ENCODE peak calls at places on chromosomes 4 and X, in five cellular contexts. D, R, Z, H and S are unnamed samples.

GRCh38 chr4:69910016-69910782 is 20.7 kb upstream of the CSN1S1 start:
- DNase-seq in D (no peak), Z (no peak), R (no peak), H (no peak), S (no peak)

GRCh38 chr4:94532016-94532789 is 80.5 kb downstream of the PDLIM5 start:
- DNase-seq in H (no peak), Z (no peak), D (peak), R (no peak), S (no peak)

GRCh38 chrX:111634823-111635410 is 46.1 kb upstream of the ALG13 start:
- DNase-seq in R (no peak), H (no peak), D (no peak), Z (no peak), S (no peak)

GRCh38 chr4:94304365-94304971 is 38.2 kb downstream of the HPGDS start:
- DNase-seq in H (no peak), R (no peak), D (peak), Z (no peak), S (no peak)

GRCh38 chrX:115378471-115378870 is 89.0 kb downstream of the LUZP4 start:
- DNase-seq in Z (no peak), D (no peak), R (no peak), H (no peak), S (no peak)

GRCh38 chr4:55172694-55173287 is 47.4 kb upstream of the KDR start:
- DNase-seq in D (no peak), Z (no peak), H (no peak), R (no peak), S (peak)

GRCh38 chrX:134782796-134783195 is 124.5 kb upstream of the PLAC1 start:
- DNase-seq in Z (no peak), D (no peak), R (no peak), H (no peak), S (no peak)

GRCh38 chr4:90142091-90142490 is 14.9 kb downstream of the CCSER1 start:
- DNase-seq in H (no peak), R (no peak), D (no peak), Z (no peak), S (no peak)

GRCh38 chr4:3461515-3462291 is 1.4 kb upstream of the DOK7 start:
- DNase-seq in D (no peak), H (peak), Z (peak), R (no peak), S (peak)

GRCh38 chr4:76562161-76562560 is 127.1 kb downstream of the SHROOM3 start:
- DNase-seq in R (no peak), H (no peak), D (no peak), Z (no peak), S (no peak)

GRCh38 chr4:128328106-128328505 is 40.5 kb upstream of the PGRMC2 start:
- DNase-seq in D (no peak), Z (no peak), R (no peak), H (no peak), S (no peak)

GRCh38 chr4:139768913-139769312 is 103.3 kb downstream of the MGST2 start:
- DNase-seq in R (no peak), H (peak), D (no peak), Z (no peak), S (no peak)

GRCh38 chrX:29880977-29881376 is 334.4 kb upstream of the MAGEB2 start:
- DNase-seq in R (no peak), H (no peak), D (no peak), Z (no peak), S (no peak)

GRCh38 chr4:142959156-142959555 is 113.1 kb upstream of the INPP4B start:
- DNase-seq in D (no peak), R (no peak), Z (no peak), H (no peak), S (no peak)

GRCh38 chrX:97074400-97074799 is 190.7 kb downstream of the RPA4 start:
- DNase-seq in Z (no peak), R (no peak), H (no peak), D (no peak), S (no peak)

GRCh38 chr4:4320951-4321714 is 31.1 kb downstream of the ZBTB49 start:
- DNase-seq in D (no peak), Z (no peak), H (no peak), R (no peak), S (no peak)

GRCh38 chrX:121110536-121110935 is 63.1 kb downstream of the GLUD2 start:
- DNase-seq in Z (no peak), R (no peak), D (no peak), H (no peak), S (no peak)

GRCh38 chr4:19227701-19228100 is 1024.0 kb upstream of the SLIT2 start:
- DNase-seq in H (no peak), D (no peak), R (no peak), Z (no peak), S (no peak)

GRCh38 chr4:6097581-6097980 is 79.3 kb upstream of the C4orf50 start:
- DNase-seq in D (no peak), Z (no peak), H (no peak), R (peak), S (no peak)

GRCh38 chrX:135973025-135973547 is 702 bp downstream of the MMGT1 start:
- DNase-seq in D (no peak), H (peak), R (no peak), Z (peak), S (peak)

GRCh38 chrX:135975421-135975820 is 1.6 kb upstream of the MMGT1 start:
- DNase-seq in D (no peak), H (no peak), Z (no peak), R (no peak), S (no peak)

GRCh38 chrX:135977611-135978010 is 3.8 kb upstream of the MMGT1 start:
- DNase-seq in R (no peak), D (no peak), Z (no peak), H (peak), S (no peak)

GRCh38 chrX:135974279-135974856 is 580 bp upstream of the MMGT1 start:
- DNase-seq in R (peak), D (peak), H (peak), Z (peak), S (peak)

DNA sequence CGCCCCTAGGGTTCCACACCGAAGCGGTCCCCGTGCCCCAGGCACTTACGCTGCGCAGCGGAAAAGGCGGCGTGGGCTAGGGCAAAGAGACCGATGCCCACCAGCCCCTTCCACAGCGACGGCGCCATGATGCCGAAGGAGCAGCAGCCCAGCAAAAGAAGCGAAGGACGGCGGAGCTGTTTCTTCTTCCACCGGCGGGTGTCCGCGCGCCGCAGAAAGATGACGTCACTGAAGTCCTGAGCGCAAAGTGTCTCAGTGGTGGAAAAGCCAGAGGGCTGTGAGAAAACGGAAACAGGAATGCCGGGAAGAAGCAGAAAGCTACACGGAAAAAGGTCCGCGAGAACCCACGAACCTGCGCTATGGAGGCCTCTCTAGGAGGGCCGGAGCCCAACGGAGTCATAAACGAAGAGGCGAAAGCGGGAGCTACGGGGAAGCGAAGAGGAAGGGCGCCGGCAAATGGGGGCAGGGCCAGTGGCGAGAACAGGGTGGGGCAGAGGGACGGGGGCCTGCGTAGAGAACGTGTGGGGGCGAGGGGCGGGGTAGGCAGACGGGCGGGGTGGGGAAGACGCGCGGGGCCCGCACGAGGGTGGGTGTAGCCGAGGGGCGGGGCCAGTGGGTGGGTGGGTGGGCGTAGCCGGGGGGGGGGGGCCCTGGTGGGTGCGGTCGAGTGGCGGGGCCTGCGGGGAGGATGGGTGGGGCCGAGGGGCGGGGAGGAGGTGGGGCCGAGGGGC is at the start of gene MMGT1:
- DNase-seq in R (peak), Z (peak), D (peak), H (peak), S (peak)
- TF ChIP-seq POLR2A in R (peak), Z (peak), D (no peak), H (peak), S (peak)

DNA sequence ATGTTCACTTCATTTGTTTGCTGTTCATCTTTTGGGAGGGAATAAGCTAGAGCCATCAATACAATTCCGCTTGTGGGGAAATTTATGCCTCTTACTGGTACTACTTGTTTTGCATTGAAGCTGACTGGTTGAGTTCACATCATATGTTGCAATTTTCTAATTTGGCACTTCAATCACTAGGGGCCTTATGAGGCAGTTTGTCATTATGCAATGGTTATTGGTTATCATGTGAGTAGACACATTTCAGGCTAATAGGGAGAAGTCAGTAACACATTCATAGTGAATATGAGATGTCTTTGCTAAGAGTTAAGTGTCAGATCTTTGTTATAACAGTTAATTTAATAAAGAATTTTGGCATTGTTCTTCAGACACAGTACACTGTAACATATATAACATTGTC is 5.0 kb downstream of the RPL36A start:
- DNase-seq in D (no peak), R (no peak), H (no peak), Z (no peak), S (no peak)
- TF ChIP-seq POLR2A in D (no peak), R (no peak), H (no peak), Z (no peak), S (no peak)

DNA sequence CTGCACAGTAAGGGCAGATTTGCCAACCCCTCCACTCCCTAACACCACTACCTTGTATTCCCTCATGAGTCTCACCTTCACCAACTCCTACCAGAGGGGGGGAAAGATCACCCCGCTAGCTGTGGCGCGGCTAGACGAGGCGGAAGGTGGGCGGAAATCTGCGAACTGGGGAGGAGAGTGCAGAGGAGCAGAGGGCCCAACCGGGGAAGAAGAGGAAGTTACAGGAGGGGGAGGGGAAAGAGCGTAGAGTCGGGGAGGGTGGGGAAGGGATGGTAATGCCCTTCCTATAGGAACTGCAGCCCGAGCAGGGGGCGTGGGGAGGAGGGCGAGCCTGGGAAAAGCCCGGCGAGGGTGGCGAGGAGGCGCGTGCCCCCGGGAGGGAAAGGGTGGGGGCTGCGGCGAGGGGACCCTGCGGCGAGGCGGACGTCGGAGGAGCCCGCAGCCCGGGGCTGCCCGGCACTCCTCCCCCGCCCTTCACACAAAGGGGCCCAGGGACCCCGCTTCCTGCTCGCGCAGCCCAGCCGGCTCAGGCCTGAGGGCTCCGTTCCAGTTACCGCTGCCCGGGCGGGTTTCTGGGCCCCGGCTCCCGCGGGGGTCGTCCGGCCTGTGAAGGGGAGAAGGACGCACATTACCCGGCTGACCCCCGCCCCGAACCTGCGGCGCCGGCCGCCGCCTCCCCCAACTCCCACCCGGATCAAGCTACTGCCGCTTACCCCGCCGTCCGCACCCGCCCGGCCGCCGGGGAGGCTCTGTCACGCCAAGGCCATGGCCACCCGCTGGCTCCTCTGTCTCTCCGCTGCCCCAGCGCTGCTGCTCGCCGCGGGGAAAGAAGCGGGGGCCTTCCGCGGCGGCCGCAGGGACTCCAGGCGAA is 1.8 kb downstream of the RAP2C start:
- DNase-seq in R (peak), H (peak), D (peak), Z (peak), S (peak)
- TF ChIP-seq POLR2A in R (no peak), H (peak), D (no peak), Z (peak), S (peak)

DNA sequence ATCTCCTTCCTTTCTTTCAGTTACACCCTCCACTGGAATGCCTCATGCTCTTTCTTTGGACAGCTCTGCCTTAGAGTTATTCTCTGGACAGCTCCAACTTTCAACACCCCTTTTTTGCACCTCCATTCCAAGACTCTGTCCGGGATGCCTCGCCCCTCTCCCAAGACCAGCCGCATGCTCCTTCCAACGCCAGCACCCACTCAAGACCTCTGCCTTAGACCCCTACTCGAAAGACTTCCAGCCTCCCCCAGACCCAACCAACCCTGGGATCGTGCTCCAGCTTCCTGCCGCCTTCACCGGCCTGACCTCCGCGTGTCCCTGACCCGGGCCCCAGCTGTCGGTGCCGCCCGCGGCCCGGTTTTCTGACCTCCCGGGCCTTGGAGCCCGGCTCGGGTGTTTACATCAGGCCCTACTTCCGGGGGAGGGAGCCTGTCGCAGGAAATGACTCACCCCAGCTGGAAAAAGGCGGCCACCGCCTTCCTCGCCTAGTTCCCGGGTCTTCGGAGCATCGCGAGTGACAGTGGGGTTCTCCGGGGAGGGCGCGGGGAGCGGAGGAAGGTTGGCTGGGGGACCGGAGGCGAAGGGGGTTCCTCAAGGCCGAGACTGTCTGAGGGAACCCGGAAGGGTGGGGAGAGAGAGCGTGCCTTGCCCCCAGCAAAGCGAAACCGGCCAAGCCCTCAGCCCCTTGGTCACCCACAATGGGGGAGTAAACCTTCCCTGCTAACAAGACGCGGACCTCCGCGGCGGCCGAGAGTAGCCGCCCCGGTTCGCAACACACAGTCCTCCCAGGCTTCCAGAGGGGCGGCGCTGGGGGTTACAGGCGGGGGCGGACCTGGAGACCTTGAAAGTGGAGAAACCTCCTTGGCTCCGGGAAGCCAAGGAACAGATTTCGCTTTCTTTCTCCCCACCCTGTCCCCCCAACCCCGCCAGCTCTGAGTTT is at the start of gene WDR45:
- DNase-seq in D (no peak), Z (peak), R (peak), H (peak), S (peak)
- TF ChIP-seq POLR2A in D (no peak), Z (peak), R (peak), H (peak), S (peak)

GRCh38 chrX:138709886-138710285 is 1.6 kb downstream of the FGF13 start:
- DNase-seq in Z (no peak), H (no peak), R (no peak), D (no peak), S (no peak)

GRCh38 chrX:138710311-138710791 is 1.2 kb downstream of the FGF13 start:
- DNase-seq in Z (no peak), D (no peak), R (no peak), H (no peak), S (no peak)

GRCh38 chrX:138710866-138711331 is 618 bp downstream of the FGF13 start:
- DNase-seq in D (no peak), Z (peak), R (no peak), H (no peak), S (peak)

GRCh38 chrX:138708268-138708667 is 3.2 kb downstream of the FGF13 start:
- DNase-seq in R (no peak), Z (no peak), H (no peak), D (no peak), S (no peak)

DNA sequence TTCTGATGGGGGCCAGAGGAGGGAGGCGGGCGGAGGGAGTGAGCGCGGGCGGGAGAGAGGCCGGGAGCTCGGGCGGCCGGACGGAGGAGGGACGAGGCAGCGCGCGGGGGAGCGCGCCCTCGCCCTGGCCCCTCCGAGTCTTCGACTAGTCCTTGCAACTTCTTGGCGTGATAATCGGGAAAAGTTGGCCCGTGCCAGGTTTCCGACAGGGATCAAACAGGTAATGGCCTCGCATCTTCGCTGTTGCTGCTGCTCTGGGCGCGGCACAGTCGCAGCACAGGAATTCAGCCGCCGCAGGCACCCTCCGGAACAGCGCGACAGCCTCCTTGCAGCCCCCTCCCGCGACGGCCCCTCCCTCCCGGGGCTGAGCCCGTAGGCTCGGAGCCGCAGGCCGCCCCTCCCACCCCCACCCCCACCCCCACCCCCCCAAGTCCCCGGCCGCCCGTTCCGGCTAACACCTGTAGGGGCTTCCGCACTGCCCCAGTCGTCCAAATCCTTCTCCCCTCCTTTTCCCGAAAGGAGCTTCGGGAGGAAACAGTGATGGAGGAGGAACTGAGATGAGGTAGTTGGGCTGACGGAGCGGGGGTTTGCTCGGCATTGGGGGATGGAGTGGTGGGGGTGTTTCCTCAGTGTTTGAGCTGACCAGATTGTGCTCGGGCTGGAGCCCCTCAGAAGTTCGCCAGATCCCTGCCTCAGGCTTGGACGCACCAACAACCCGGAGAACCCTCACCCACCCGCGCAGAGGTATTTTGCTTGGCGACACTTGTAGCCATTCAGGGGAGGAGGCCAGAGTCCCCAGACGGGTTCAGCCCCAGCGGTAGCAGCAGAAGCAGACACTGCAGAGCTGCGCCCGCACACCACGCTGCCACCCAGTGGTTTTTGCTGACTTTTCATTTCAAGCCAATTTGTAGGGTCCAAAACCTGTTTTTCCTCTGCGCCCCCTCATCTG is at the start of gene FGF13:
- DNase-seq in H (no peak), R (peak), Z (peak), D (no peak), S (peak)
- TF ChIP-seq POLR2A in H (no peak), R (no peak), Z (no peak), D (no peak), S (no peak)

GRCh38 chr4:24584175-24584850 is at the start of gene DHX15:
- DNase-seq in R (peak), H (peak), D (peak), Z (peak), S (peak)
- TF ChIP-seq POLR2A in R (peak), H (peak), D (peak), Z (peak), S (peak)

GRCh38 chr4:31518796-31519250 is 798.7 kb downstream of the PCDH7 start:
- DNase-seq in Z (no peak), H (peak), R (no peak), D (peak), S (no peak)
- TF ChIP-seq POLR2A in Z (no peak), H (no peak), R (no peak), D (no peak), S (no peak)

DNA sequence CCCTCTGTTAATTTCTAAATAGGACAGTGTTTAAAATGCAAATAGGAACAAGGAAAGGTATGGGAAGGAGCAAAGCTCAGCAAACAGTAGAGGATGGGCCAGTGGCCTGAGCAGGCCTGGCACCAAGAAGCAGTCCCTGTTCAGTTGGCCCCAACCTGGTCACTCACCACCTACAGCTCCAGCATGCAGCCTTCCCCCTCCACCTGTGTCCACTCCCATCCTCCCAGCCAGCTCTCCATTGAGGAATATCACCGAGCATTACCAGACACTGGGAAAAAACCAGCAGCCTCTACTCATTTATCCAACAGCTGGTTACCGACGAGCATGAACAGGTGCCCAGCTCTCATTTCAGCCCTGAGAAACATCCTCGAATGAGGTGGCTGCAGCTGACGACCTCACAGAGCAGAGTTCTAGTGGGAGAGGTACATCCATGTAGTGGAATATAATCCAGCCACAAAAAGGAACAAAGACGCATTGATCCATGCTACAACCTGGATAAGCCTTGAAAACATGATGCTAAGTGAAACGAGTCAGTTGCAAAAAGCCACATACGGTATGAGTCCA is 25.6 kb downstream of the CD99L2 start:
- DNase-seq in D (no peak), Z (no peak), R (no peak), H (no peak), S (no peak)
- TF ChIP-seq POLR2A in D (no peak), Z (no peak), R (no peak), H (no peak), S (no peak)